ENCODE peak calls at places on chromosomes 3 and 15, in seven cellular contexts. I, S, P, K, T, J and D are unnamed samples.

GRCh38 chr3:160373655-160374054 is 25.4 kb downstream of the IFT80 start:
- DNase-seq in I (no peak), S (no peak), P (no peak), K (no peak), T (no peak), J (no peak), D (no peak)

GRCh38 chr3:122824465-122825379 is 29.9 kb downstream of the SLC49A4 start:
- DNase-seq in I (peak), S (no peak), P (no peak), K (no peak), T (no peak), J (no peak), D (no peak)

GRCh38 chr3:187930021-187930420 is 184.8 kb upstream of the BCL6 start:
- DNase-seq in I (no peak), S (no peak), P (no peak), K (no peak), T (no peak), J (no peak), D (no peak)

GRCh38 chr3:169104972-169105371 is 558.5 kb downstream of the MECOM start:
- DNase-seq in I (peak), S (no peak), P (no peak), K (peak), T (no peak), J (no peak), D (no peak)

GRCh38 chr3:14646589-14647413 is 4.8 kb upstream of the CCDC174 start:
- DNase-seq in I (no peak), S (no peak), P (no peak), K (no peak), T (no peak), J (no peak), D (no peak)

GRCh38 chr3:170137971-170138370 is 43.6 kb downstream of the PHC3 start:
- DNase-seq in I (no peak), S (no peak), P (no peak), K (no peak), T (no peak), J (no peak), D (no peak)

GRCh38 chr15:90967206-90967605 is 12.5 kb downstream of the RCCD1 start:
- DNase-seq in I (no peak), S (no peak), P (no peak), K (no peak), T (no peak), J (no peak), D (no peak)

GRCh38 chr15:91651251-91651650 is 202.3 kb upstream of the SLCO3A1 start:
- DNase-seq in I (no peak), S (no peak), P (no peak), K (no peak), T (no peak), J (no peak), D (no peak)

GRCh38 chr3:5846271-5846670 is 658.8 kb downstream of the EDEM1 start:
- DNase-seq in I (no peak), S (no peak), P (no peak), K (no peak), T (no peak), J (no peak), D (no peak)

GRCh38 chr3:148763921-148764320 is 63.7 kb upstream of the CPB1 start:
- DNase-seq in I (no peak), S (no peak), P (no peak), K (no peak), T (no peak), J (no peak), D (no peak)

GRCh38 chr3:87509401-87509800 is 233.0 kb upstream of the POU1F1 start:
- DNase-seq in I (no peak), S (no peak), P (no peak), K (no peak), T (no peak), J (no peak), D (no peak)

GRCh38 chr3:85821130-85821756 is 862.5 kb downstream of the CADM2 start:
- DNase-seq in I (no peak), S (no peak), P (no peak), K (peak), T (no peak), J (peak), D (no peak)

GRCh38 chr3:48130321-48130881 is 57.8 kb downstream of the CDC25A start:
- DNase-seq in I (peak), S (peak), P (no peak), K (no peak), T (peak), J (no peak), D (no peak)

GRCh38 chr15:61890106-61890505 is 170.1 kb downstream of the VPS13C start:
- DNase-seq in I (no peak), S (no peak), P (no peak), K (no peak), T (no peak), J (peak), D (no peak)

GRCh38 chr3:179324270-179324754 is 1.5 kb downstream of the ZNF639 start:
- DNase-seq in I (peak), S (no peak), P (no peak), K (no peak), T (no peak), J (no peak), D (no peak)

GRCh38 chr3:148816971-148817519 is 10.6 kb upstream of the CPB1 start:
- DNase-seq in I (no peak), S (no peak), P (no peak), K (no peak), T (no peak), J (no peak), D (no peak)

GRCh38 chr3:194328080-194328571 is 23.0 kb downstream of the CPN2 start:
- DNase-seq in I (peak), S (no peak), P (no peak), K (no peak), T (no peak), J (peak), D (no peak)

GRCh38 chr3:76656531-76657070 is 383.3 kb upstream of the ROBO2 start:
- DNase-seq in I (no peak), S (no peak), P (no peak), K (no peak), T (no peak), J (no peak), D (no peak)

GRCh38 chr15:44490628-44491027 is 46.3 kb upstream of the EIF3J start:
- DNase-seq in I (peak), S (no peak), P (no peak), K (no peak), T (no peak), J (no peak), D (no peak)

GRCh38 chr3:96264701-96265100 is 549.7 kb upstream of the EPHA6 start:
- DNase-seq in I (no peak), S (no peak), P (no peak), K (no peak), T (no peak), J (no peak), D (no peak)
- TF ChIP-seq POLR2A in I (no peak), S (no peak), P (no peak), K (no peak), T (no peak), J (no peak), D (no peak)

GRCh38 chr3:196273655-196274054 is 13.9 kb downstream of the PCYT1A start:
- DNase-seq in I (no peak), S (no peak), P (no peak), K (no peak), T (no peak), J (no peak), D (no peak)
- TF ChIP-seq POLR2A in I (no peak), S (no peak), P (no peak), K (no peak), T (no peak), J (no peak), D (no peak)

GRCh38 chr3:197430502-197430901 is 125.3 kb downstream of the BDH1 start:
- DNase-seq in I (no peak), S (no peak), P (no peak), K (no peak), T (no peak), J (no peak), D (no peak)

GRCh38 chr3:197427013-197427412 is 128.6 kb upstream of the DLG1 start:
- DNase-seq in I (no peak), S (no peak), P (no peak), K (no peak), T (no peak), J (no peak), D (no peak)

GRCh38 chr3:197426161-197426566 is 127.8 kb upstream of the DLG1 start:
- DNase-seq in I (no peak), S (no peak), P (no peak), K (no peak), T (no peak), J (no peak), D (no peak)

GRCh38 chr3:197428961-197429360 is 126.8 kb downstream of the BDH1 start:
- DNase-seq in I (no peak), S (no peak), P (no peak), K (no peak), T (no peak), J (no peak), D (no peak)

DNA sequence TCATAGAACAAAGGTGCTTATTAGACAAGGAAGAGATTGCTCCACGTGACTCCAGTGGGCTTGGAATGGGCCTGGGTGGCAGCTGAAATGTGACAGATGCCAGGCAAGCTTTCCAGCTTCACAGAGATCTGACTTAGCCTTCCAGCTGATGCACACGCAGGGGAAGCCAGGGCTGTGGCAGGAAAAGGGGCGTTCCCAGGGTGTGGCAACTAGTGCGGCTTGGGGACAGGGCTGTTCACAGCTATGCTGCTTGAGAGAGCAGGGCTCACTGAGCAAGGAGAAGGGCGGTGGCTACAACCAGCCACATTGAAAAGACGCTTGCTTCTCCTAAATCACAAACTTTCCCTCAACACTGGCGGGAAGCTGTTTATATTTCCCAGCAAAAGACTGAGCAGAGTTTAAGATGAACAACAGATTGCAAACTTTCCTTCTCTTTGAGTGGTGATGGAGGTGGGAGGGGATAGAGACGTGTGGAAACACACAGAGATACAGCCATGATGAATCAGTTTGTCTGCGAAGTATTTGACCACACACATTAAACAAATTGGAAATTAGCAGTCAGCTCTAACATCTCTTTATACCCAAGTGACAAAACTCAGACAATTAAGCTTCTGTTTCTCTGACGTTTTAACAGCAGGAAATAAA is 127.5 kb downstream of the BDH1 start:
- DNase-seq in I (peak), S (peak), P (no peak), K (peak), T (no peak), J (peak), D (no peak)
- TF ChIP-seq POLR2A in I (no peak), S (peak), P (no peak), K (no peak), T (peak), J (no peak), D (no peak)

GRCh38 chr3:53198996-53199395 is 38.0 kb downstream of the PRKCD start:
- DNase-seq in I (no peak), S (no peak), P (no peak), K (no peak), T (no peak), J (no peak), D (no peak)

GRCh38 chr3:53202331-53203015 is 41.5 kb downstream of the PRKCD start:
- DNase-seq in I (no peak), S (no peak), P (no peak), K (no peak), T (no peak), J (no peak), D (no peak)

GRCh38 chr3:53201190-53201504 is 40.1 kb downstream of the PRKCD start:
- DNase-seq in I (no peak), S (no peak), P (no peak), K (no peak), T (no peak), J (no peak), D (no peak)

GRCh38 chr3:53199834-53200233 is 38.8 kb downstream of the PRKCD start:
- DNase-seq in I (no peak), S (no peak), P (no peak), K (no peak), T (no peak), J (no peak), D (no peak)

GRCh38 chr3:53200501-53201189 is 39.6 kb downstream of the PRKCD start:
- DNase-seq in I (no peak), S (no peak), P (no peak), K (no peak), T (no peak), J (no peak), D (no peak)
- TF ChIP-seq POLR2A in I (no peak), S (no peak), P (no peak), K (no peak), T (no peak), J (no peak), D (no peak)

DNA sequence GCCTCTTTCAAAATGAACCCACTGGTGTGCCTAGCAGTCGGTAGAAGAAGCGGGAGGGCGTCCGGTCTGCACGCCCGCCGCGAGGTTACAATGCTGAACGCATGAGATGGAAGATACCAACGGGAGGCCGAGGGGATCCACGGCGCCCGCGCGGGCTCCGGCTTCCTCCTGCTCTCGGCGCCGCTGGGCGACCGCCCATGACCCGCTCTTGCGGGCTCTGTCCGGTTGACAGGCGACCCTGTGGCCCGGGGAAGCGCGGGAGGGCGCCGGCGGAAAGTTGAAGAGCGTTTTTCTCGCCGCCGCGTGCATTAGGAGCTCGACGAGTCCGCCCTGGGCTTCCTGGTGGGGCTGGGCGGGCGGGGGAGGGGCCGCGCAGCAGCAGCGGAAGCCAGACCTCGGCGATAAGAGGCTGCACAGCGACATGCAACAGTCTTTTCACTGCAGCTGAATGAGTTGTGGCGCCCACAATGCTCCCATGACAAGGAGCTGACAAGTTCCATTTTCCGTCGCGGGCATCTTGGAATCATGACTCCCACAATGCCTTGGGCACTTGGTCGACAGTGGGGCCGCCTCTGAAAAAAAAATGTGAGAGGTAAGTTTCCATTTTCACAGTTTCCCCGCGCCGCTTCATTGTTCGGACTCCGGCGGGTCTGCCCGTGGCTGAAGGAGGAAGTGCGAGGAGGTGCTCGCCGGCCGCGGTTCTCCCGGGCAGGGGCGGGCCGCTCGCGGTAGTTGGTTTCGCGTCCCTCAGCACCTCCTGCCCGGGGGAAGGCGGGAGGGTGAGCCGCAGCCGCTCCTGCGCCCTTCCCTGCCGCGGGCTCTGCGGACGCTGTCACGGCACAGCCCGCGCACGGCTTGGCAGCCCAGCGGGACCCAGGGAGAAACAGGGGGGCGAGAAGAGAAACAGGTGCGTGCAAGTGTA is at the start of gene MBNL1:
- DNase-seq in I (peak), S (peak), P (no peak), K (peak), T (peak), J (peak), D (peak)
- TF ChIP-seq POLR2A in I (peak), S (peak), P (peak), K (peak), T (no peak), J (peak), D (peak)

DNA sequence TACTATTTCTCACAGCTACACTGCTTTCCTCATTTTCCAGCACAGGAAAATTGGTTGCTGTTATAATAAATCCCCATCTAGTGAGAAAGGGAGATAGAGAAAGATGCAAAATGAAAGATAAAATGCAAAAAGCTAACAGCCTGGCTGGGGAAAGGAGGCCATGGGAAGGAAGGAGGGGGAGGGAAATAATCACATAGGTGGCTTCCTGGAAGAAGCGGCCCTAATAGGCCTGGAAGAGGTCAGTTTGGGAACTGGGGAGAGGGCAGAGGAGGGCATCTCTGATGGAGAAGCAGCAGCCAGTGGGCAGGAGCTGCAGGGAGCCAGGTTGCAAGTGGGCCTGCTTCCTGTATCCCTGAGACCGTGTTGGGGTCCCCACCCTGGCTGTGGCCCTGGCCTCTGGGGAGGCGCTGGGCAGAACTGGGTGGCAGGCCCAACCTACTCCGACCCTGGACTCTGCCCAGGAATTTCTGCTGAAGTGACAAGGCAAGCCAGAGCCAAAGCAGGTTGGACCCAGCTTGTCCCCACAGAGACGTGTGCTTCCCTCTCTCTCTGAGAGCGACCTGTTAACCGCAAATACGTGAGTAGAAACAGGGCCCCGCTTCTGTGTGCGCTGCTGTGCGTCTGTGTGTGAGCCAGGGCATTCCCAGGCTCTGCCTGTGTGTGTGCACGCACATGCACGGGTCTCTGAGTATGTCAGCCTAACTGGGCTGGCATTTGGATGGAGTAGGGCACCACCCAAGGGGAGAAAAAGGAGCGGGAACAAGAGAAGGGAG is 1.9 kb downstream of the SLC28A1 start:
- DNase-seq in I (no peak), S (peak), P (no peak), K (peak), T (no peak), J (no peak), D (no peak)
- TF ChIP-seq POLR2A in I (no peak), S (no peak), P (no peak), K (no peak), T (no peak), J (no peak), D (no peak)

GRCh38 chr15:68229386-68230156 is at the start of gene CLN6:
- DNase-seq in I (peak), S (peak), P (peak), K (peak), T (peak), J (peak), D (peak)
- TF ChIP-seq POLR2A in I (peak), S (peak), P (peak), K (peak), T (peak), J (peak), D (no peak)

GRCh38 chr15:49423021-49423420 is at the start of gene FGF7:
- DNase-seq in I (peak), S (no peak), P (no peak), K (peak), T (peak), J (no peak), D (no peak)
- TF ChIP-seq POLR2A in I (peak), S (no peak), P (no peak), K (no peak), T (peak), J (no peak), D (no peak)

GRCh38 chr3:127263586-127264231 is 24.1 kb downstream of the PRR20G start:
- DNase-seq in I (no peak), S (no peak), P (no peak), K (no peak), T (no peak), J (no peak), D (no peak)
- TF ChIP-seq POLR2A in I (no peak), S (no peak), P (no peak), K (no peak), T (no peak), J (no peak), D (no peak)